ENCODE peak calls at places on chromosomes 5 and 9, in six cellular contexts. V, N, S, K, A and Z are unnamed samples.

GRCh38 chr9:36598281-36598680 is 25.6 kb downstream of the MELK start:
- DNase-seq in K (no peak), N (no peak), S (no peak), V (peak; percentile 54), A (no peak), Z (no peak)

GRCh38 chr5:94218374-94218773 is 400.0 kb downstream of the KIAA0825 start:
- DNase-seq in N (no peak), K (no peak), V (peak; percentile 88), S (peak; percentile 80), A (no peak), Z (peak; percentile 80)

GRCh38 chr5:148433826-148434225 is 50.1 kb downstream of the FBXO38 start:
- DNase-seq in A (no peak), V (no peak), N (no peak), S (no peak), K (no peak), Z (no peak)

GRCh38 chr5:84378420-84378819 is 6.3 kb downstream of the EDIL3 start:
- DNase-seq in K (no peak), N (no peak), V (peak; percentile 34), S (peak; percentile 33), A (no peak), Z (no peak)

GRCh38 chr5:31237159-31237558 is 43.7 kb downstream of the CDH6 start:
- DNase-seq in K (no peak), A (no peak), S (no peak), N (no peak), V (peak; percentile 12), Z (no peak)

GRCh38 chr5:73120222-73121108 is at the start of gene TMEM171:
- DNase-seq in S (no peak), A (no peak), V (peak; percentile 77), K (no peak), N (no peak), Z (no peak)

GRCh38 chr5:67696446-67696845 is 499.8 kb upstream of the CD180 start:
- DNase-seq in N (no peak), A (no peak), V (no peak), K (no peak), S (no peak), Z (no peak)

GRCh38 chr9:103068666-103069207 is 73.6 kb downstream of the CYLC2 start:
- DNase-seq in V (no peak), K (no peak), A (no peak), N (no peak), S (no peak), Z (no peak)

GRCh38 chr9:95074632-95075269 is 242.8 kb downstream of the FANCC start:
- DNase-seq in A (no peak), V (no peak), S (no peak), K (no peak), N (no peak), Z (no peak)

GRCh38 chr5:149632311-149633251 is 51.3 kb downstream of the ARHGEF37 start:
- DNase-seq in N (no peak), K (no peak), A (peak; percentile 20), V (peak; percentile 82), S (no peak), Z (peak; percentile 69)

GRCh38 chr5:37552770-37553719 is 173.9 kb downstream of the WDR70 start:
- DNase-seq in K (no peak), V (no peak), A (no peak), S (peak; percentile 4), N (no peak), Z (no peak)

GRCh38 chr5:6729400-6730310 is 16.4 kb downstream of the TENT4A start:
- DNase-seq in S (no peak), N (no peak), V (no peak), A (no peak), K (no peak), Z (no peak)

GRCh38 chr9:74414325-74414724 is 82.8 kb upstream of the RORB start:
- DNase-seq in V (no peak), S (no peak), N (no peak), A (no peak), K (no peak), Z (no peak)

GRCh38 chr5:52925001-52925400 is 64.2 kb upstream of the ITGA2 start:
- DNase-seq in K (no peak), S (no peak), A (no peak), N (no peak), V (no peak), Z (no peak)

GRCh38 chr5:123298335-123299010 is 124.7 kb downstream of the CEP120 start:
- DNase-seq in V (no peak), S (no peak), K (no peak), N (no peak), A (no peak), Z (no peak)

GRCh38 chr9:114051281-114051680 is 26.8 kb downstream of the AMBP start:
- DNase-seq in K (peak; percentile 2), N (no peak), S (no peak), A (no peak), V (no peak), Z (no peak)

GRCh38 chr5:165525268-165525667 is 2019.8 kb downstream of the MAT2B start:
- DNase-seq in K (no peak), V (peak; percentile 0), A (no peak), N (no peak), S (no peak), Z (no peak)

GRCh38 chr5:143717400-143717799 is 94.6 kb upstream of the HMHB1 start:
- DNase-seq in A (no peak), K (no peak), V (peak; percentile 86), N (no peak), S (peak; percentile 82), Z (no peak)

GRCh38 chr9:19405771-19406170 is 3.0 kb upstream of the ACER2 start:
- DNase-seq in K (no peak), N (no peak), S (no peak), V (no peak), A (no peak), Z (no peak)

GRCh38 chr5:174609116-174609515 is 115.3 kb upstream of the MSX2 start:
- DNase-seq in A (no peak), K (no peak), V (no peak), S (no peak), N (no peak), Z (no peak)

GRCh38 chr5:120465281-120465961 is 1.3 kb downstream of the PRR16 start:
- DNase-seq in V (peak; percentile 87), N (no peak), A (no peak), S (peak; percentile 29), K (no peak), Z (no peak)

GRCh38 chr5:67363195-67363594 is 166.6 kb upstream of the CD180 start:
- DNase-seq in V (no peak), K (no peak), A (no peak), S (no peak), N (no peak), Z (no peak)

GRCh38 chr5:98069876-98070512 is 703.5 kb upstream of the RGMB start:
- DNase-seq in N (no peak), V (peak; percentile 11), A (no peak), S (no peak), K (no peak), Z (no peak)

GRCh38 chr5:79297661-79298060 is 61.7 kb downstream of the JMY start:
- DNase-seq in V (no peak), S (no peak), N (no peak), A (no peak), K (no peak), Z (no peak)

GRCh38 chr9:114720296-114720695 is 38.3 kb upstream of the TEX48 start:
- DNase-seq in A (no peak), K (no peak), N (no peak), S (no peak), V (peak; percentile 50), Z (no peak)

GRCh38 chr9:69798737-69799136 is 21.9 kb upstream of the CFAP95 start:
- DNase-seq in S (no peak), K (no peak), A (no peak), V (peak; percentile 46), N (no peak), Z (no peak)

DNA sequence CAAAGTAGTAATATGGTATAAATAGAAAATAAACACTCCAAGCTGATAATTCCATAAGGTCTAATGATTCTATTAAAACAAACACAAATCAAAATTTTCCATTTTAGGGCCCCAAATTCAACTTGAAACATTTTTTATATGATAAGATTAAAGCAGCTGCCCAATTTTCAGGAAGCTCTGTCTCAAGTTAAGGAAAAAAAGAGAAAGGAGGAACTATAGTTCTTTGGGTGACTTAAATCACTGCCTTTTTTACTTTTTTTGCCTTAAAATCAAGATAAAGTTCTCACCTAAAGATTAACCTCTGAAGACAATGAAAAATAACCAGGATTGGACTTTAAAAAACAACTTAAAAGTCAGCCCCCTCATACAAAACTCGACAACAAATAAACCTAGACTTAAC is 76.0 kb upstream of the IFNE start:
- DNase-seq in K (no peak), N (no peak), S (no peak), A (no peak), V (no peak), Z (no peak)
- H3K4me3 ChIP-seq in K (no peak overlapping the region), N (no peak overlapping the region), S (peak overlapping the region; percentile 89), A (no peak overlapping the region), V (peak overlapping the region; percentile 85), Z (peak overlapping the region; percentile 70)

DNA sequence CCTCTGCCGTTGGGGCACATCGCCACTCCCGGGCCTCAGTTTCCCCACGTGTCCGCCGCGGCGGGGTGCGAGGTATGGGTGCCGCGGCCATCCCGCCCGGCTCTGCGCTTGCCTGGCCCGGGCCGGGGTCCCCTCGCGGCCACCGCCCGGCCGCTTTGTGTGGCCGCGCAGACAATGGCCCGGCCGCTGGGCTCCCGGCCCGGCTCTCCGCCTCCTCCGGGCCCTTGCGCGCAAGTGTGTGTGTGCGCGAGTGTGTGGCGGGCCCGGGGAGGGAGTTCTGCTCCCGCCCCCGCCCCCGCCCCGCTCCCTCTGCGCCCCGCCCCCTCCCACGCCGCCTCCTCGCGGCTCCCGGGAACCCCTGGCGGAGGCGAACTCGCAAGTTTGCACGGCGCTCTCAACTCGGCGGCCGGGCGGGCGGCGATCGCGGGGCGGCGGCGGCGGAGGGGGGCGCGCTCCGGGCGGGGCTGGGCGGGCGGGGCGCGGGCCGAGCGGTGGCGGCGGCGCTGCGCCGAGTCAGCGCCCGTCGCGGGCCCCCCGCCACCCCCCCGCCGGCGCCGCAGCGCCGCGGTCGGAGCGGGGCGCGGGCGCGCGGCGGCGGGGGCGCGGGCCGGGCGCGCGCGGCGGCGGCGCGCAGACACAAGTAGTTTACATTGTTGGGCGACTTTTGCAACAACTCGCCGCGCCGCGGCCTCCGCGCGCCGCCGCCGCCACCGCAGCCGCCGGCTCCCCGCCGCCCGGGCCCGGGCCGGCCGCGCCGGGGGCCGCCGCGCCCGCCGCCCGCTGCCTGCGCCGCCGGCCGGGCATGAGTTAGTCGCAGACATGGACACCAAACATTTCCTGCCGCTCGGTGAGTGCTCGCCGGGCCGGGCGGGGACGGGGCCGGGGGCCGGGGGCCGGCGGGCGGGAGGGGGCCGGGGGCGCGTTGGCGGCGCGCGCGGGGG is at the start of gene RXRA:
- DNase-seq in V (peak; percentile 90), A (peak; percentile 36), N (peak; percentile 63), S (no peak), K (peak; percentile 89), Z (no peak)
- H3K4me3 ChIP-seq in V (peak within 1 kb of the TSS; percentile 85), A (peak within 1 kb of the TSS; percentile 85), N (peak within 1 kb of the TSS; percentile 89), S (peak within 1 kb of the TSS; percentile 88), K (peak within 1 kb of the TSS; percentile 65), Z (peak within 1 kb of the TSS; percentile 85)

GRCh38 chr5:112616812-112617547 is 120.7 kb upstream of the APC start:
- DNase-seq in N (no peak), S (no peak), A (no peak), V (peak; percentile 18), K (no peak), Z (no peak)
- H3K4me3 ChIP-seq in N (no peak overlapping the region), S (no peak overlapping the region), A (no peak overlapping the region), V (peak overlapping the region; percentile 30), K (no peak overlapping the region), Z (no peak overlapping the region)

DNA sequence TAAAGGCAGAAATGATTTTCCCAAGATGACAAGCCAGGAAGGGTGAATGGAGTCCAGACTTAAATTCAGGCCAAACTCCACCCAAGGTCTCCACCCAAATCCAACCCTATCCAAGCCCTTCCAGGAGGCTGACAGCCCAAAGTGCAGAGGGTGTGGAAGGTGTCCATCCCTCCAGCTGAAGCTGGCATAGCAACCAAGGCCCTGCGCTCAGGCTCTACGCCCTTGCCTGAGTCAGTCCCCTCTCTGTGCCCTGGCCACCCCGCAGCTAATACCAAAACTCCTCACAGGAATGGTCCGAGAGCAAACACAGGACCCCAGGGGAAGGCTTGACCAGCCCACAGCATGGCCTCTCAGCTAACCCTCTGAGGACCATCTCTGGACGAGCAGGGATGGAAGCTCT is 2.1 kb downstream of the SEPTIN8 start:
- DNase-seq in S (no peak), K (no peak), V (peak; percentile 35), N (no peak), A (no peak), Z (no peak)
- H3K4me3 ChIP-seq in S (no peak overlapping the region), K (no peak overlapping the region), V (no peak overlapping the region), N (no peak overlapping the region), A (no peak overlapping the region), Z (no peak overlapping the region)